ENCODE peak calls at places on chromosome 20, in four cellular contexts. X, T, G and A are unnamed samples.

GRCh38 chr20:64011366-64011779 is 24.6 kb upstream of the C20orf204 start:
- DNase-seq in T (no peak), X (no peak), G (no peak), A (no peak)

GRCh38 chr20:43955244-43956191 is 40.9 kb downstream of the TOX2 start:
- DNase-seq in X (peak; percentile 79), T (peak; percentile 92), G (no peak), A (no peak)

GRCh38 chr20:9615766-9616454 is 101.5 kb downstream of the LAMP5 start:
- DNase-seq in G (no peak), T (no peak), X (no peak), A (no peak)

GRCh38 chr20:33370296-33370695 is 31.0 kb downstream of the CDK5RAP1 start:
- DNase-seq in X (no peak), T (no peak), G (no peak), A (no peak)

GRCh38 chr20:4297141-4297826 is 281.9 kb upstream of the RNF24 start:
- DNase-seq in G (no peak), X (peak; percentile 50), T (peak; percentile 2), A (no peak)

GRCh38 chr20:60069626-60070025 is 111.4 kb downstream of the CDH26 start:
- DNase-seq in X (no peak), G (no peak), T (no peak), A (no peak)

GRCh38 chr20:43392561-43392960 is 65.1 kb upstream of the SRSF6 start:
- DNase-seq in X (no peak), G (no peak), T (no peak), A (no peak)

GRCh38 chr20:37346526-37347346 is 796 bp downstream of the SRC start:
- DNase-seq in G (no peak), T (no peak), X (no peak), A (peak; percentile 42)

GRCh38 chr20:1700990-1701389 is 43.4 kb upstream of the SIRPG start:
- DNase-seq in G (no peak), T (no peak), X (no peak), A (no peak)

GRCh38 chr20:17612287-17612974 is 42.6 kb downstream of the DSTN start:
- DNase-seq in X (no peak), T (peak; percentile 50), G (no peak), A (peak; percentile 36)

GRCh38 chr20:8254911-8255582 is 123.0 kb downstream of the PLCB1 start:
- DNase-seq in X (no peak), T (peak; percentile 82), G (no peak), A (no peak)

GRCh38 chr20:25259788-25260254 is 11.9 kb downstream of the PYGB start:
- DNase-seq in T (no peak), X (no peak), G (no peak), A (peak; percentile 13)

GRCh38 chr20:43959079-43959919 is 44.6 kb downstream of the TOX2 start:
- DNase-seq in X (no peak), T (no peak), G (no peak), A (no peak)

GRCh38 chr20:35004749-35005462 is 49.2 kb downstream of the MYH7B start:
- DNase-seq in T (no peak), X (no peak), G (no peak), A (no peak)

GRCh38 chr20:57483287-57484050 is 41.5 kb downstream of the CTCFL start:
- DNase-seq in X (no peak), T (no peak), G (no peak), A (no peak)

GRCh38 chr20:32238483-32239425 is 31.1 kb downstream of the POFUT1 start:
- DNase-seq in G (no peak), T (no peak), X (peak; percentile 18), A (no peak)

GRCh38 chr20:14919473-14920157 is 582.2 kb upstream of the FLRT3 start:
- DNase-seq in G (peak; percentile 49), X (peak; percentile 69), T (no peak), A (peak; percentile 89)

GRCh38 chr20:4946585-4947378 is 54.5 kb downstream of the SLC23A2 start:
- DNase-seq in X (no peak), G (no peak), T (no peak), A (no peak)

GRCh38 chr20:22801528-22801927 is 217.2 kb upstream of the FOXA2 start:
- DNase-seq in G (no peak), X (no peak), T (no peak), A (no peak)

GRCh38 chr20:25320035-25320800 is 70.4 kb downstream of the ABHD12 start:
- DNase-seq in T (no peak), X (no peak), G (no peak), A (no peak)

GRCh38 chr20:3101737-3102574 is 17.4 kb upstream of the AVP start:
- DNase-seq in X (no peak), G (no peak), T (no peak), A (no peak)

GRCh38 chr20:11891081-11891826 is 26.4 kb upstream of the BTBD3 start:
- DNase-seq in G (no peak), X (peak; percentile 57), T (peak; percentile 34), A (peak; percentile 50)

GRCh38 chr20:4116091-4116490 is 100.7 kb upstream of the RNF24 start:
- DNase-seq in X (no peak), T (no peak), G (no peak), A (no peak)

GRCh38 chr20:24098886-24099285 is 110.3 kb upstream of the GGTLC1 start:
- DNase-seq in X (no peak), T (peak; percentile 17), G (no peak), A (no peak)

GRCh38 chr20:58595167-58595566 is 55.9 kb upstream of the STX16 start:
- DNase-seq in X (no peak), T (no peak), G (no peak), A (no peak)

GRCh38 chr20:44295995-44296394 is 15.0 kb downstream of the FITM2 start:
- DNase-seq in T (no peak), G (no peak), X (no peak), A (no peak)

GRCh38 chr20:49699200-49699992 is 14.3 kb downstream of the B4GALT5 start:
- DNase-seq in G (no peak), X (no peak), T (peak; percentile 67), A (no peak)

GRCh38 chr20:19761853-19762252 is 3.8 kb downstream of the RIN2 start:
- DNase-seq in X (no peak), G (no peak), T (no peak), A (no peak)

GRCh38 chr20:13325033-13325432 is 104.0 kb downstream of the ISM1 start:
- DNase-seq in X (peak; percentile 79), T (peak; percentile 16), G (peak; percentile 46), A (peak; percentile 82)

GRCh38 chr20:57263767-57264150 is 2.7 kb downstream of the BMP7 start:
- DNase-seq in X (no peak), T (no peak), G (no peak), A (no peak)

GRCh38 chr20:19205999-19206398 is 6.4 kb upstream of the SLC24A3 start:
- DNase-seq in G (no peak), T (peak; percentile 10), X (peak; percentile 70), A (peak; percentile 84)

GRCh38 chr20:19552144-19552895 is 205.7 kb upstream of the RIN2 start:
- DNase-seq in X (peak; percentile 88), G (peak; percentile 44), T (peak; percentile 3), A (peak; percentile 85)

GRCh38 chr20:63968136-63968927 is 1.4 kb downstream of the ZNF512B start:
- DNase-seq in X (no peak), G (no peak), T (no peak), A (peak; percentile 23)

GRCh38 chr20:480044-480443 is 17.7 kb upstream of the TBC1D20 start:
- DNase-seq in G (no peak), X (no peak), T (no peak), A (no peak)
- H3K56ac ChIP-seq in G (no peak overlapping the region), X (no peak overlapping the region), T (no peak overlapping the region), A (no peak overlapping the region)

DNA sequence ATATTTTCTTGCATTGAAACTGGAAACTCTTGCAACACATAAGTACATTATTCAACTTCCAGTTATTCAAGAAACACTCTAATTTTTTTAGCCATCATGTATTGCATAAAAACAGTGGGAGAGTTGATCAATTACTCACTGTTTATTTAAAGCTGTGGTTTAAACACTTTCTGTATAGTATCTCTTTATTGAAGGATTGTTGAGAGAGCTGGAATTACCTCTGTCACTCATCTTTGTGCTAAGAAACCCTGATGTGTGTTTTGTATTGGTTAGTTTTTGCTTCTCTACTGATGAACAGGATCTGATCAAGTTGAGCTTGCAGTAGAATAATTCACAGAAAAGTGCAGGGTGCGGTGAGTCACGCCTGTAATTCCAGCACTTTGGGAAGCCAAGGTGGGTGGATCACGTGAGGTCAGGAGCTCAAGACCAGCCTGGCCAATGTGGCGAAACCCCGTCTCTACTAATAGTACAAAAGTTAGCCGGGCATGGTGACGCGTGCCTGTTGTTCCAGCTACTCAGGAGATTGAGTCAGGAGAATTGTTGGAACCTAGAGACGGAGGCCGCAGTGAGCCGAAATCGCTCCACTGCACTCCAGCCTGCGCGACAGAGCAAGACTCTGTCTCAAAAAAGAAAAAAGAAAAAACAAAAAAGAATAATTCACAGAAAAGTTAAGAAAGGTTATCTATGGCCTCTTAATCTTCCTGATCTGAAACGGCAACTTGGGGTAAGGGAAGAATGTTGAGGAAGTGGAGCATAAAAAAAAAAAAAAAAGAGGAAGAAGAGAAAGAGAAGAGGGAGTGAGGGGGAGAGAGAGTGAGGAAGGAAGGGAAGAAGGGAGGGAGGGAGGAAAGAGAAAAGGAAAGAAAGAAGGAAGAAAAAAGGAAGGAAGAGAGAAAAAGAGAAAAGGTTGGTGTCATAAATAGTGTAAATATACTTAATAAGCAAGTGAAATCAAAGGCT is 69.2 kb upstream of the NCOA3 start:
- DNase-seq in X (no peak), G (no peak), T (peak; percentile 19), A (no peak)
- H2BK5ac ChIP-seq in X (no peak overlapping the region), G (no peak overlapping the region), T (no peak overlapping the region), A (no peak overlapping the region)

GRCh38 chr20:50743087-50743486 is 11.7 kb downstream of the PARD6B start:
- DNase-seq in X (no peak), T (no peak), G (no peak), A (no peak)

GRCh38 chr20:50747275-50747674 is 15.9 kb downstream of the PARD6B start:
- DNase-seq in G (no peak), T (no peak), X (no peak), A (no peak)

GRCh38 chr20:50744143-50744792 is 12.9 kb downstream of the PARD6B start:
- DNase-seq in G (no peak), T (peak; percentile 88), X (peak; percentile 95), A (peak; percentile 56)

GRCh38 chr20:50745634-50746137 is 14.3 kb downstream of the PARD6B start:
- DNase-seq in T (no peak), G (no peak), X (no peak), A (no peak)

GRCh38 chr20:50746138-50746940 is 15.0 kb downstream of the PARD6B start:
- DNase-seq in T (no peak), G (no peak), X (no peak), A (no peak)
- H3K27ac ChIP-seq in T (no peak overlapping the region), G (no peak overlapping the region), X (no peak overlapping the region), A (no peak overlapping the region)

GRCh38 chr20:53656653-53657288 is 63.1 kb upstream of the ZNF217 start:
- DNase-seq in X (no peak), G (no peak), T (peak; percentile 76), A (no peak)

GRCh38 chr20:53658327-53658726 is 64.7 kb upstream of the ZNF217 start:
- DNase-seq in T (no peak), X (no peak), G (no peak), A (no peak)

GRCh38 chr20:53655909-53656652 is 62.4 kb upstream of the ZNF217 start:
- DNase-seq in X (no peak), G (no peak), T (peak; percentile 65), A (no peak)

GRCh38 chr20:53657732-53658131 is 64.1 kb upstream of the ZNF217 start:
- DNase-seq in G (no peak), X (peak; percentile 43), T (no peak), A (no peak)

DNA sequence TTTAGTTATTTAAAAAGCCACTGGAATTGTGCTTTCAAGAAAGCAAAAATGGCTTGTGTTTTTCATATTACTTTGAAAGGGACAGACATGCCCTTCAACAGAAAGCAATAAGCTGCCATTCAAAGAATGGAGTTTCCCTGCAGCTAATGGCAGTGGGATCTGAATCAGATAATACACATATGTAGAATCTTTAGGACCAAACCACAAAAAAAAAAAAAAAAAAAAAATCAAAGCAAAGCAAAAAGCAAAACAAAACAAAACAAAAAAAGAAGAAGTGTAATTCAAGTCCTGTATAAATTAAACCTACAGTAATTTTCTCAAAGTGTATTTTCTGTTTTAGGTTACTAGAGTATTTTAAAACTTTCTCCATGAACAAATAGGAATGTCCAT is 63.6 kb upstream of the ZNF217 start:
- DNase-seq in T (no peak), G (no peak), X (no peak), A (no peak)
- H3K56ac ChIP-seq in T (no peak overlapping the region), G (no peak overlapping the region), X (no peak overlapping the region), A (no peak overlapping the region)